ENCODE peak calls at places on chromosomes 5 and 9, in ten cellular contexts. N is cardiac muscle cell; P is CD4-positive, CD25-positive, alpha-beta regulatory T cell; I is ovary; G is GM23338; B is esophagus squamous epithelium; U is sigmoid colon; C is Peyer's patch; M is suprapubic skin; R is ascending aorta. H is an unnamed sample.

GRCh38 chr5:159911349-159911748 is 4.9 kb upstream of the ADRA1B start:
- DNase-seq in M (no peak), U (no peak), G (no peak), N (no peak), C (no peak), B (no peak), P (no peak), I (no peak), R (no peak), H (no peak)

GRCh38 chr5:35230043-35230611 is at the start of gene PRLR:
- DNase-seq in M (peak; percentile 72), C (no peak), R (no peak), B (no peak), U (peak; percentile 78), G (peak; percentile 54), N (peak; percentile 60), P (no peak), I (peak; percentile 39), H (no peak)

GRCh38 chr5:64207978-64208377 is 42.3 kb downstream of the RNF180 start:
- DNase-seq in P (no peak), B (no peak), N (peak; percentile 36), M (no peak), U (no peak), C (no peak), R (no peak), G (peak; percentile 29), I (no peak), H (no peak)

GRCh38 chr9:133115604-133116345 is 5.3 kb downstream of the RALGDS start:
- DNase-seq in P (peak; percentile 90), U (peak; percentile 70), I (no peak), R (no peak), B (no peak), C (peak; percentile 33), M (peak; percentile 80), N (no peak), G (no peak), H (no peak)

GRCh38 chr9:79023134-79023577 is 548.6 kb upstream of the TLE4 start:
- DNase-seq in C (no peak), I (no peak), P (no peak), U (no peak), G (no peak), R (no peak), M (no peak), N (peak; percentile 69), B (no peak), H (no peak)

GRCh38 chr9:129669946-129670345 is 4.5 kb downstream of the PRRX2 start:
- DNase-seq in N (no peak), R (no peak), B (no peak), M (no peak), U (no peak), C (no peak), I (no peak), P (no peak), G (no peak), H (no peak)

GRCh38 chr5:3886521-3887461 is 291.2 kb downstream of the IRX1 start:
- DNase-seq in C (no peak), N (no peak), M (no peak), R (no peak), P (peak; percentile 1), B (no peak), I (no peak), U (no peak), G (no peak), H (no peak)

GRCh38 chr5:173697931-173698579 is 81.6 kb upstream of the BOD1 start:
- DNase-seq in U (no peak), C (peak; percentile 45), B (no peak), I (no peak), N (no peak), G (no peak), P (peak; percentile 9), R (no peak), M (no peak), H (no peak)

GRCh38 chr5:145797336-145797735 is 37.8 kb downstream of the PRELID2 start:
- DNase-seq in C (no peak), R (no peak), G (peak; percentile 30), P (peak; percentile 2), U (no peak), M (no peak), I (no peak), N (peak; percentile 47), B (no peak), H (no peak)

GRCh38 chr9:121295662-121296191 is 27.8 kb downstream of the GSN start:
- DNase-seq in G (no peak), P (no peak), N (no peak), R (no peak), M (peak; percentile 61), U (peak; percentile 71), B (no peak), I (no peak), C (no peak), H (no peak)

GRCh38 chr9:121297414-121297813 is 29.5 kb downstream of the GSN start:
- DNase-seq in U (no peak), P (no peak), B (no peak), N (no peak), M (no peak), C (no peak), R (no peak), G (no peak), I (no peak), H (no peak)

GRCh38 chr9:121294866-121295661 is 27.1 kb downstream of the GSN start:
- DNase-seq in M (peak; percentile 80), U (peak; percentile 94), I (peak; percentile 75), G (no peak), B (no peak), P (no peak), N (no peak), R (peak; percentile 79), C (no peak), H (no peak)

GRCh38 chr9:121298016-121298538 is 30.1 kb downstream of the GSN start:
- DNase-seq in R (no peak), C (no peak), U (no peak), G (peak; percentile 25), M (peak; percentile 61), I (no peak), P (no peak), B (no peak), N (no peak), H (no peak)

DNA sequence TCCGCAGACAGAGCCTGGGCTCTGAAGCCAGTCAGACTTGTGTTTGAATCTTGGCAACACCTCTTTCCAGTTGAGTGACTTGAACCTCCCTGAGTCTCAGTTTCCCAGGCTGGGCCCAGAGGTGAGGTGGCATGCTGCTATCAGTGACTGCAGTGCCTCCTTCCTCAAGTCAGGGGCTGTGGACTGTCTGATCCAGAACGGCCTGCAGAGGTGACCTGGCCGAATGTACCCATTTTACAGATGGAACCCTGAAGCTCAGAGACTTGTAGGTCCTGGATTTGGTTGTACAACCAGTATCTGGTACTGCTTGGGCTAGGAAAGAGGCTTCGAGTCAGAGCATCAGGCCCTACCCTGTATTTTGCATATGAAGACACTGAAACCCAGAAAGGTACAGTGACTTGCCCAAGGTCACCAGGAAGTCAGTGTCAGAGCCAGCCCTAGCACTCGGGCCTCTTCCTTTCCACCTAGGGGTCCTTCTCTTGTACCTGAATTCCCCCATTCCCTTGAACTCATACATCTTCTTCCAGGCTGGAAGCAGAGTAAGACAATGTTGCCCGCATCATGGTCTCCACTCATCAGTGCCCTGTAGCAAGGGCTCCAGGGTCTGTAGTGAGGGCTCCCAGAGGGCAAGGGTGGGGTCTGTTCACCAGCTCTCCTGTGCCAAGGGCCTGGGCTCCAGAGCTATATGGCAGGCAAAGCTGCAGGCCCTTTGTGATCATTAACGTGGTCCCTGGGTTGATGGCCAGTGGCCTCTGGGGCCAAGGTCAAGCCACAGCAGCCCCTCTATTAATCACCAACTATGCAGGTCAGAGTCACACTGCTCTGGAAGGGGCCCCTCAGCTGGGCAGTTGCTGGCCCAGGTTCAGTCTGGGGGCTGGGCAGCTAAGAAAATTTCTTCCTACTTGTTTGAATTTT is 28.5 kb downstream of the GSN start:
- DNase-seq in R (no peak), G (no peak), M (peak; percentile 61), C (no peak), I (no peak), N (no peak), P (no peak), U (no peak), B (no peak), H (no peak)
- H3K4me1 ChIP-seq in R (peaks cover 82% of the 10 kb centered on the region), G (peaks cover 16% of the 10 kb centered on the region), M (peaks cover 93% of the 10 kb centered on the region), C (peaks cover 3% of the 10 kb centered on the region), I (peaks cover 35% of the 10 kb centered on the region), N (peaks cover 45% of the 10 kb centered on the region), P (peaks cover 6% of the 10 kb centered on the region), U (no peaks in the 10 kb centered on the region), B (peaks cover 96% of the 10 kb centered on the region), H (no peaks in the 10 kb centered on the region)

GRCh38 chr5:150521939-150522503 is 14.1 kb downstream of the NDST1 start:
- DNase-seq in P (no peak), I (no peak), R (no peak), U (no peak), C (no peak), G (no peak), M (no peak), B (no peak), N (no peak), H (no peak)
- H3K4me1 ChIP-seq in P (no peaks in the 10 kb centered on the region), I (peaks cover 22% of the 10 kb centered on the region), R (peaks cover 49% of the 10 kb centered on the region), U (no peaks in the 10 kb centered on the region), C (peaks cover 15% of the 10 kb centered on the region), G (peaks cover 35% of the 10 kb centered on the region), M (peaks cover 41% of the 10 kb centered on the region), B (peaks cover 100% of the 10 kb centered on the region), N (peaks cover 31% of the 10 kb centered on the region), H (peaks cover 16% of the 10 kb centered on the region)

GRCh38 chr5:21154526-21154925 is 1166.5 kb upstream of the CDH18 start:
- DNase-seq in G (no peak), I (no peak), N (no peak), B (no peak), U (no peak), M (no peak), C (no peak), R (no peak), P (no peak), H (no peak)
- H3K4me1 ChIP-seq in G (no peaks in the 10 kb centered on the region), I (no peaks in the 10 kb centered on the region), N (no peaks in the 10 kb centered on the region), B (no peaks in the 10 kb centered on the region), U (no peaks in the 10 kb centered on the region), M (no peaks in the 10 kb centered on the region), C (no peaks in the 10 kb centered on the region), R (no peaks in the 10 kb centered on the region), P (no peaks in the 10 kb centered on the region), H (no peaks in the 10 kb centered on the region)

GRCh38 chr5:89273289-89273688 is 390.3 kb upstream of the MEF2C start:
- DNase-seq in N (no peak), C (no peak), U (no peak), G (no peak), I (no peak), B (no peak), M (no peak), P (no peak), R (no peak), H (no peak)

GRCh38 chr5:89270901-89271300 is 387.9 kb upstream of the MEF2C start:
- DNase-seq in M (no peak), I (no peak), R (no peak), N (no peak), C (no peak), U (no peak), P (no peak), B (no peak), G (no peak), H (no peak)

GRCh38 chr5:89277791-89278190 is 394.8 kb upstream of the MEF2C start:
- DNase-seq in M (no peak), G (no peak), U (no peak), N (no peak), R (no peak), I (no peak), B (no peak), C (no peak), P (no peak), H (no peak)

GRCh38 chr5:89276566-89277305 is 393.8 kb upstream of the MEF2C start:
- DNase-seq in B (no peak), C (no peak), I (no peak), N (no peak), U (no peak), R (no peak), G (no peak), M (no peak), P (no peak), H (peak; percentile 30)

GRCh38 chr5:89275206-89275605 is 392.2 kb upstream of the MEF2C start:
- DNase-seq in R (no peak), C (no peak), U (no peak), P (no peak), G (no peak), M (no peak), B (no peak), I (no peak), N (no peak), H (no peak)
- H3K4me1 ChIP-seq in R (peaks cover 5% of the 10 kb centered on the region), C (no peaks in the 10 kb centered on the region), U (no peaks in the 10 kb centered on the region), P (no peaks in the 10 kb centered on the region), G (no peaks in the 10 kb centered on the region), M (no peaks in the 10 kb centered on the region), B (no peaks in the 10 kb centered on the region), I (no peaks in the 10 kb centered on the region), N (peaks cover 9% of the 10 kb centered on the region), H (peaks cover 31% of the 10 kb centered on the region)

H was measured in SJCRH30.